ENCODE peak calls at places on chromosomes 6 and 20, in four cellular contexts. One of them, this sample, is unnamed. For H3K27me3, the result is how much of the 10 kb centered on the place peaks cover.

GRCh38 chr6:166259296-166259977 is 48.8 kb downstream of the PRR18 start:
- DNase-seq in small intestine: no peak
- DNase-seq in hepatocyte: no peak
- DNase-seq in cardiac muscle cell: no peak
- DNase-seq in this sample: no peak

GRCh38 chr6:38153946-38154345 is 334.4 kb downstream of the ZFAND3 start:
- DNase-seq in small intestine: no peak
- DNase-seq in hepatocyte: no peak
- DNase-seq in cardiac muscle cell: no peak
- DNase-seq in this sample: no peak

GRCh38 chr20:38435555-38435939 is 419 bp upstream of the SNHG17 start:
- DNase-seq in small intestine: no peak
- DNase-seq in hepatocyte: no peak
- DNase-seq in cardiac muscle cell: peak
- DNase-seq in this sample: no peak

GRCh38 chr20:49319204-49319809 is 41.5 kb upstream of the ZNFX1 start:
- DNase-seq in hepatocyte: no peak
- DNase-seq in small intestine: no peak
- DNase-seq in cardiac muscle cell: no peak
- DNase-seq in this sample: no peak

GRCh38 chr20:57586943-57587277 is 26.0 kb downstream of the PCK1 start:
- DNase-seq in small intestine: no peak
- DNase-seq in cardiac muscle cell: no peak
- DNase-seq in hepatocyte: no peak
- DNase-seq in this sample: no peak

GRCh38 chr6:84615113-84615850 is 149.1 kb downstream of the TBX18 start:
- DNase-seq in hepatocyte: no peak
- DNase-seq in small intestine: no peak
- DNase-seq in cardiac muscle cell: peak
- DNase-seq in this sample: no peak

GRCh38 chr20:14720251-14720650 is 382.8 kb upstream of the FLRT3 start:
- DNase-seq in cardiac muscle cell: no peak
- DNase-seq in small intestine: no peak
- DNase-seq in hepatocyte: no peak
- DNase-seq in this sample: no peak

GRCh38 chr6:135181333-135182119 is 418 bp downstream of the MYB start:
- DNase-seq in small intestine: peak
- DNase-seq in cardiac muscle cell: peak
- DNase-seq in hepatocyte: peak
- DNase-seq in this sample: no peak

GRCh38 chr6:93568169-93568568 is 148.8 kb upstream of the EPHA7 start:
- DNase-seq in cardiac muscle cell: no peak
- DNase-seq in small intestine: no peak
- DNase-seq in hepatocyte: no peak
- DNase-seq in this sample: no peak

DNA sequence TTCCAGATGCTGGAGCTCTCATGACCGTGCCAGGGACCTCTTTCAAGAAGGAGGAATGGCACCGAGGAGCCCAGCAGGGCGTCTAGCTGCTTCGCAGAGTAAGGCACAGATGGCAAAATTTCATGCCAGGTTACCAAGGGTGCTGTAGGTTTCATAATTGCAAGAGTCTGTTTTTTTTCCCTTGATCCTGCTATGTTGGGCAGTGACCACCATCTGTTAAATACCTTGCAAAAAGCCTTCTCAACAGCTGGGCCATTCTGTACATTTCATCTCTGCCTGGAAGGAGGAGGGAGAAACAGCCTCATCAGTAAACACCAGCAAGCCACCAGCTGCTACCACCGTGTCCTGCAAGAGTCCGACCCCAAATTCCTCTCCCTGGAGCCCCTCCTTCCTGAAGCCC is 111.8 kb downstream of the EDN3 start:
- DNase-seq in cardiac muscle cell: no peak
- DNase-seq in small intestine: no peak
- DNase-seq in hepatocyte: no peak
- DNase-seq in this sample: no peak
- H3K27me3 ChIP-seq in cardiac muscle cell: under half
- H3K27me3 ChIP-seq in small intestine: under half
- H3K27me3 ChIP-seq in hepatocyte: under half
- H3K27me3 ChIP-seq in this sample: under half

DNA sequence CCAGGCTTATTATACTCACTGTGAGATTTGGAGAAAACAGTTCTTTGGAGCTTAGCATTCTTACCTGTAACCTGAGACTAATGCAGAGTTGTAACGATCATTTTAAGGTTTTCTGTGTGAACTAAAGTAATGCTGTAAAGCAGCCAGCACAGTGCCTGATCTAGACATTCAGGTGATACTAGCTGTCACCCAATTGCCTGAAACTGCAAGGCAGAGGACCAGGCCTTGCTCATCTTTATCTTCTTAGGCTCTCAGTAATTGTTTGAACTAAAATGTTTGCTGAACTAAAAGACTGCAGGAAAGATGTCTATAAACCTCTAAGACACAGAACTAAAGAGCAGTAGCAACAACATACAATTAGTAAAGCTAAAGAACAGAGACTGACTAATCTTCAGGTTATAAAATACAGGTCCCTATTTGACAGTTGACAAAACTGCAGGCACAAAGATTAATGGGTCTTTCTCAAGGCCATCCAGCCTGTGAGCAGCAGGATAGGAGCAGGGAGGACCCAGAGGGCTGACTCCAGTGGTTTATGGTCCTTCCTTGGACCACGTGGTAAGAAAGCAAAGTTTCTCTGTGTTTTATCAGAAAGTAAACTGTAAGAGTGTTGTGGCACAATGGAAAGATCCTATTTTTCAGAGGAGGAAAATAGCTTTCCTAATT is 31.4 kb downstream of the SMLR1 start:
- DNase-seq in hepatocyte: peak
- DNase-seq in small intestine: peak
- DNase-seq in cardiac muscle cell: no peak
- DNase-seq in this sample: no peak
- H3K27me3 ChIP-seq in hepatocyte: under half
- H3K27me3 ChIP-seq in small intestine: under half
- H3K27me3 ChIP-seq in cardiac muscle cell: under half
- H3K27me3 ChIP-seq in this sample: under half

DNA sequence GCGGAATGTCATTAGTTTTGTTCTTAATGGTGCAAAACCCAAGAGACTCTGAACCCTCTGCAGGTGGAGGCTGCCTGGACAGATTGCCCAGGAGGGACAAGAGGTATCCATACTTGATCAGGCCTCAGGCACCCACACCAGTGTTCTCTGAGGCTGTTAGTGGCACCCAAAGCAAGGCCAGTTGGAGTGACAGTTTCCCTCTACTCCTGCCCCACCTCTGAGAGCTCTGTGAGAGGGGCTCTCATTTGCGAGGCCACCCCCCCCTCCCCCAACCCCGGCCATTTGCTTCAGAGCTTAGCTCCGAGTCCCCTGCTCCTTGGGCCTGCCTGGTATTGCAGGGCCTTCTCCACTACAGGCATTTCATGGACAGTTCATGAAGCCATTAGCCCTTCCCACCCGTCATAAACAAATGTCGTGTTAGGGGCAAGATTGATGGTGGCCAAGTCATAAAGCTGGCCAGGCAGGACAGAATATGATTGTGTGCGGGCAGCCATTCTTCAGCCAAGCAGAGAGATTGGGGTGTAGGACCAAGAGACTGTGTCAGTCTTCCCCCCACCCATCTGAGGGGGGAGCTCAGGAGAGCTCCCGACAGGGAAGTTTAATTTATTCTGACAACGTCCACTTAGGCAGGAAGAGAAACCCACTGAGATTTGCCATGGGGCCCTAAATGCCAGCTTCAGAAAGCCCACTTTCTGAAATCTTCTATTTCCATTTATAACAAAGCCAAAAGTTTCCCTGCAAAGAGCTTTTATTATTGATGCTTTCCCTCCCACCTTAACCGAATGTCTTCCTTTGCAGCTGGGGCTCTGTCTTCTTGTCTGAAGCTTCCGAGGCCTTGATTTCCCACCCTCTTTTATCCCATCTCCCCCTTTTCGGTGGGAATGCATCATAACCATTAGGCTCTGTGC is 7.1 kb downstream of the FOXC1 start:
- DNase-seq in hepatocyte: no peak
- DNase-seq in cardiac muscle cell: no peak
- DNase-seq in small intestine: no peak
- DNase-seq in this sample: no peak
- H3K27me3 ChIP-seq in hepatocyte: half or more
- H3K27me3 ChIP-seq in cardiac muscle cell: half or more
- H3K27me3 ChIP-seq in small intestine: under half
- H3K27me3 ChIP-seq in this sample: under half

GRCh38 chr6:28655164-28655563 is 129.5 kb downstream of the GPX5 start:
- DNase-seq in cardiac muscle cell: no peak
- DNase-seq in hepatocyte: no peak
- DNase-seq in small intestine: no peak
- DNase-seq in this sample: no peak

GRCh38 chr6:28651161-28651560 is 125.5 kb downstream of the GPX5 start:
- DNase-seq in hepatocyte: no peak
- DNase-seq in cardiac muscle cell: no peak
- DNase-seq in small intestine: no peak
- DNase-seq in this sample: no peak

GRCh38 chr6:28657367-28657755 is 131.7 kb downstream of the GPX5 start:
- DNase-seq in small intestine: no peak
- DNase-seq in cardiac muscle cell: no peak
- DNase-seq in hepatocyte: no peak
- DNase-seq in this sample: no peak

GRCh38 chr6:28656715-28657114 is 131.0 kb downstream of the GPX5 start:
- DNase-seq in hepatocyte: no peak
- DNase-seq in small intestine: no peak
- DNase-seq in cardiac muscle cell: no peak
- DNase-seq in this sample: no peak

GRCh38 chr6:28653876-28654275 is 128.2 kb downstream of the GPX5 start:
- DNase-seq in hepatocyte: no peak
- DNase-seq in cardiac muscle cell: no peak
- DNase-seq in small intestine: no peak
- DNase-seq in this sample: no peak
- H3K27me3 ChIP-seq in hepatocyte: under half
- H3K27me3 ChIP-seq in cardiac muscle cell: under half
- H3K27me3 ChIP-seq in small intestine: under half
- H3K27me3 ChIP-seq in this sample: under half

This sample was measured in testis.